ENCODE peak calls at places on chromosomes 11 and 22, in nine cellular contexts. R is fibroblast of lung, V is bronchial epithelial cell, L is mesendoderm, K is kidney, I is keratinocyte, C is HepG2, S is esophagus squamous epithelium, H is MM.1S. N is an unnamed sample.

GRCh38 chr11:2383823-2384722 is 7.0 kb downstream of the CD81 start:
- DNase-seq in C (no peak), K (peak), L (no peak), H (no peak), R (no peak), S (no peak), V (peak), I (peak), N (peak)

GRCh38 chr22:22446527-22446926 is 62.0 kb downstream of the ZNF280B start:
- DNase-seq in K (no peak), S (no peak), L (no peak), R (peak), H (no peak), I (no peak), V (no peak), C (no peak), N (no peak)

GRCh38 chr22:49024775-49025440 is 802.8 kb downstream of the BRD1 start:
- DNase-seq in I (no peak), L (no peak), R (no peak), S (no peak), C (no peak), K (peak), V (no peak), H (no peak), N (no peak)

GRCh38 chr11:108963118-108963517 is 298.2 kb downstream of the DDX10 start:
- DNase-seq in H (no peak), S (no peak), C (no peak), I (no peak), L (no peak), V (no peak), K (no peak), R (peak), N (no peak)

GRCh38 chr11:132632641-132633124 is 899.6 kb downstream of the OPCML start:
- DNase-seq in K (no peak), L (peak), R (peak), I (peak), H (no peak), S (no peak), V (peak), C (no peak), N (peak)

GRCh38 chr22:49668402-49668801 is 159.3 kb downstream of the BRD1 start:
- DNase-seq in V (no peak), S (no peak), C (no peak), L (no peak), K (peak), R (no peak), I (no peak), H (no peak), N (no peak)

GRCh38 chr11:69641681-69642548 is 959 bp downstream of the CCND1 start:
- DNase-seq in H (no peak), I (no peak), C (no peak), S (no peak), V (no peak), K (peak), L (no peak), R (no peak), N (no peak)

GRCh38 chr22:39607093-39607492 is 36.5 kb downstream of the CACNA1I start:
- DNase-seq in H (no peak), C (no peak), I (no peak), L (no peak), V (no peak), S (no peak), R (no peak), K (no peak), N (no peak)

GRCh38 chr11:119520966-119521365 is 98.0 kb upstream of the THY1 start:
- DNase-seq in S (no peak), K (peak), L (no peak), I (no peak), C (no peak), H (no peak), V (no peak), R (no peak), N (no peak)

GRCh38 chr22:22397875-22398524 is 110.5 kb downstream of the ZNF280B start:
- DNase-seq in R (no peak), H (no peak), I (no peak), C (no peak), S (no peak), K (no peak), V (no peak), L (no peak), N (no peak)

GRCh38 chr11:119236891-119237290 is 30.8 kb downstream of the CBL start:
- DNase-seq in S (no peak), L (no peak), C (no peak), I (no peak), K (no peak), V (no peak), R (peak), H (no peak), N (no peak)

GRCh38 chr11:19398772-19399542 is 158.2 kb upstream of the E2F8 start:
- DNase-seq in H (no peak), R (peak), C (no peak), I (no peak), V (no peak), S (no peak), L (no peak), K (peak), N (no peak)

GRCh38 chr11:27370374-27370773 is 7.4 kb upstream of the CCDC34 start:
- DNase-seq in L (peak), R (no peak), V (no peak), K (no peak), S (no peak), I (no peak), H (no peak), C (no peak), N (no peak)

GRCh38 chr22:38832005-38832978 is 11.5 kb downstream of the NPTXR start:
- DNase-seq in H (no peak), S (no peak), I (no peak), R (no peak), V (no peak), L (no peak), C (no peak), K (no peak), N (no peak)

GRCh38 chr11:46363031-46363407 is 15.8 kb downstream of the DGKZ start:
- DNase-seq in V (peak), K (peak), R (peak), C (no peak), S (no peak), I (no peak), L (peak), H (no peak), N (no peak)

GRCh38 chr11:65555693-65556231 is 2.4 kb downstream of the LTBP3 start:
- DNase-seq in H (no peak), K (peak), V (peak), I (no peak), R (peak), C (peak), S (no peak), L (peak), N (no peak)

GRCh38 chr11:61482513-61482912 is 26.0 kb upstream of the LRRC10B start:
- DNase-seq in H (no peak), I (no peak), V (no peak), K (no peak), L (peak), S (no peak), C (no peak), R (no peak), N (peak)

GRCh38 chr11:27464155-27464759 is 8.3 kb downstream of the LGR4 start:
- DNase-seq in S (no peak), K (no peak), I (peak), R (peak), V (peak), C (no peak), H (no peak), L (peak), N (no peak)

GRCh38 chr11:92580931-92581330 is 356.3 kb downstream of the FAT3 start:
- DNase-seq in K (no peak), H (no peak), R (peak), L (no peak), C (no peak), I (no peak), V (no peak), S (no peak), N (no peak)

GRCh38 chr11:44316388-44317240 is 6.7 kb upstream of the ALX4 start:
- DNase-seq in L (no peak), S (no peak), I (no peak), V (no peak), C (no peak), R (no peak), H (no peak), K (peak), N (no peak)

GRCh38 chr22:44192098-44192810 is 11.5 kb downstream of the PARVG start:
- DNase-seq in I (no peak), C (no peak), V (no peak), S (no peak), R (no peak), H (peak), K (peak), L (peak), N (peak)

GRCh38 chr11:65581928-65582327 is 6.1 kb downstream of the EHBP1L1 start:
- DNase-seq in S (no peak), I (no peak), R (no peak), V (no peak), L (no peak), C (no peak), H (no peak), K (no peak), N (no peak)

GRCh38 chr11:43943931-43944751 is 1.7 kb downstream of the C11orf96 start:
- DNase-seq in C (no peak), K (no peak), R (peak), H (peak), S (no peak), I (no peak), V (no peak), L (no peak), N (no peak)

GRCh38 chr22:28442951-28443876 is 236.4 kb downstream of the TTC28 start:
- DNase-seq in H (no peak), V (peak), K (peak), R (peak), I (no peak), S (no peak), C (peak), L (peak), N (no peak)

GRCh38 chr11:112172362-112172994 is 2.8 kb upstream of the BCO2 start:
- DNase-seq in V (peak), K (no peak), I (no peak), L (no peak), R (peak), H (no peak), S (no peak), C (no peak), N (peak)

GRCh38 chr11:27635567-27636037 is 64.7 kb downstream of the BDNF start:
- DNase-seq in V (no peak), I (no peak), L (peak), K (no peak), C (no peak), R (no peak), H (no peak), S (no peak), N (no peak)

GRCh38 chr22:39490135-39490798 is 11.8 kb upstream of the MIEF1 start:
- DNase-seq in R (peak), I (no peak), C (peak), V (peak), K (peak), H (peak), L (peak), S (peak), N (peak)

GRCh38 chr11:48150213-48150612 is 66.4 kb upstream of the OR4B1 start:
- DNase-seq in S (no peak), L (no peak), H (no peak), R (peak), K (no peak), C (no peak), I (no peak), V (peak), N (no peak)

GRCh38 chr22:30617819-30618218 is 10.8 kb downstream of the TCN2 start:
- DNase-seq in H (no peak), R (no peak), S (no peak), L (no peak), V (no peak), K (no peak), I (no peak), C (no peak), N (no peak)

GRCh38 chr22:42611076-42611475 is 3.6 kb downstream of the POLDIP3 start:
- DNase-seq in V (peak), K (peak), R (no peak), C (no peak), H (no peak), S (no peak), L (no peak), I (no peak), N (no peak)

GRCh38 chr11:96044311-96044710 is 120.4 kb upstream of the MTMR2 start:
- DNase-seq in L (no peak), I (no peak), R (no peak), C (no peak), V (no peak), H (no peak), S (no peak), K (no peak), N (no peak)

GRCh38 chr11:73596547-73596946 is 1.4 kb downstream of the FAM168A start:
- DNase-seq in C (no peak), K (no peak), H (no peak), R (no peak), L (no peak), I (no peak), V (no peak), S (no peak), N (no peak)
- H3K4me3 ChIP-seq in C (peak), K (peak), H (no peak), R (peak), L (no peak), I (peak), V (no peak), S (peak), N (peak)

DNA sequence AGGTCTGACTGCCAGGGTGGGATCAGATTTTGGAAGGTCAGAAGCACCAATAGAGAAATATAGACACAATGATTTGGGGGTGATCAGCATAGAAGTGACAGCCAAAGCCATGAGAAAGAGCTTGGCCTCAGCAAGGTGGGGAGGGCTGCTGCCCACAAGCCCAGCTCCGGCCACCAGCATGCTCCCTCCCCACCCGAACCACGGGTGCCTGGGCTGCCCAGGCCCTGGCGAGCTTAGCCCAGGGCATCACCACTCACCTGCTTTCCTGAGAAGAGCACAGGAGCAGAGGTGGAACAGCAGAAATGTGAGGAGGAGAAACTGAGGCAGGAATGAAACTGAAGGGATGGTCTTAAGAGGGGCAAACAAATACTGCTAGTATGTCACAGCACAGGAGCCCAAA is 48.8 kb downstream of the LRFN4 start:
- DNase-seq in H (no peak), L (no peak), V (no peak), S (no peak), R (no peak), K (no peak), C (no peak), I (no peak), N (no peak)
- H3K4me3 ChIP-seq in H (no peak), L (no peak), V (peak), S (peak), R (no peak), K (peak), C (peak), I (peak), N (no peak)

DNA sequence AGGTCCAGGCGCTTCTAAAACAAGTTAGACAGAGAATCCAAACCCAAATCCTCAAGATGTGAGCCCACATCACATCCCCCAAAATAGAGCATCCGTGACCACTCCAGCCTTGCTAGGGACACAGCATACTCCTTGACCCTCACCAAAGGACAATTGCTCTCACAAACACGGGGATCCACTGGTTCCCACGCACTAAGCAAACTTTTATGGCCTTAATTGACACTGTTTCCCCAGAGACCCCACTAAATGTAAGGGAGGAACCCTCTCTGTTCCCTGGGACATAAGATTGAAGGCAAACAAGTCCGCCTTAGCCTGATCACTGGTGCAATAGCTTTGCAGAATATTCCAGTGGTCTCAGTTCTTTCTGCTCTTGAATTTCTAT is 20.1 kb downstream of the ZNF74 start:
- DNase-seq in K (no peak), C (no peak), S (no peak), H (no peak), R (no peak), L (no peak), V (no peak), I (no peak), N (no peak)
- H3K4me3 ChIP-seq in K (no peak), C (no peak), S (no peak), H (no peak), R (no peak), L (no peak), V (no peak), I (no peak), N (no peak)

DNA sequence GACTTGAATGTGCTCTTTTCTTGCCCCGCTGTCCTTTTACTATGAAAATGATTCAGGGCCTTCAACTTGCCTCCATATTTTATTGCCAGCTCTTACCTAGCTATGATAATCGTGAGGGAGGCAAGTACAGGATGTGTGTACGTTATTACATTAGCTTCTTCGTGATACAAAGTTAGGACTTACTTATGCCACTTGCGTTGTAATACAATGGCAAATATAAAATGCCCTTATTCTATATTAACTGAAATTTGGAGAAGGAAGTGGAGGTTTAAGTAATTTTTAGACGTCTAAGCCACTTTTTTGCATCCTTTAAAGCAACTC is 10.8 kb upstream of the CCT8L2 start:
- DNase-seq in S (no peak), V (no peak), I (no peak), R (no peak), H (no peak), L (no peak), C (no peak), K (no peak), N (no peak)
- H3K4me3 ChIP-seq in S (peak), V (no peak), I (peak), R (no peak), H (no peak), L (no peak), C (no peak), K (no peak), N (no peak)

GRCh38 chr22:17706947-17707346 is 67.3 kb downstream of the BID start:
- DNase-seq in R (no peak), I (no peak), K (no peak), L (no peak), C (no peak), H (no peak), V (no peak), S (no peak), N (no peak)
- H3K4me3 ChIP-seq in R (peak), I (peak), K (peak), L (no peak), C (no peak), H (no peak), V (no peak), S (peak), N (peak)

GRCh38 chr11:117984471-117984870 is 1.7 kb upstream of the IL10RA start:
- DNase-seq in V (peak), I (no peak), R (no peak), C (no peak), H (no peak), L (no peak), S (no peak), K (no peak), N (no peak)

GRCh38 chr11:117989351-117990102 is 3.3 kb downstream of the IL10RA start:
- DNase-seq in L (no peak), R (no peak), K (no peak), V (no peak), C (no peak), I (no peak), H (no peak), S (no peak), N (no peak)

GRCh38 chr11:117985953-117986887 is at the start of gene IL10RA:
- DNase-seq in S (peak), I (no peak), C (peak), K (peak), H (peak), R (peak), L (peak), V (peak), N (peak)

GRCh38 chr11:117983163-117983475 is 3.1 kb upstream of the IL10RA start:
- DNase-seq in V (no peak), K (no peak), H (no peak), C (no peak), S (no peak), I (no peak), R (no peak), L (no peak), N (no peak)

DNA sequence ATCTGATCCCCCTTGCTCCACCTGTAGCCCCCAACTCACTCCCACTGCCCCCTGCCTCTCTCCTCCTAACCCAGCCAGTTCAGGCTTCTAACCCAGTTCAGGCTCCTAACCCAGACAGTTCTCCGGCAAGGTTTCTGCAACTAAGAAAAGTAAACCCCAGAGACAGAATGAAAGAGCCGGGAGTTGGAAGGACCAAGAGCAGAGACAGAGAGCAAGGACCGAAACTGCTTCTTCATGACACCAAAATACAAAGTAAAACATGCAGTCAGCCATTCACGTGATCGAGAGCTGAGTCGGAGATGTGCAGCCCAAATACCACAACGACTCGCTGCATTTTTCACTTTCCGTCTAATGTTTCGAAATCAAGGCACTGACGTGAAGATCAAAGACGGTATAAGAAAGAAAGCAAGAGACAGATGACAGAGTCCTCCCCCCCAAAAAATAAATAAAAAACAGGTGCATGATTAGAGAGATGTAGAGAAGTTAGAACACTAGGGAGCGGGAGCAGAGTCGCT is 844 bp downstream of the IL10RA start:
- DNase-seq in H (peak), C (no peak), R (no peak), L (no peak), I (no peak), V (peak), S (no peak), K (no peak), N (peak)
- H3K4me3 ChIP-seq in H (peak), C (no peak), R (no peak), L (no peak), I (no peak), V (no peak), S (peak), K (peak), N (peak)

GRCh38 chr11:101127699-101128570 is 1.7 kb downstream of the PGR start:
- DNase-seq in C (no peak), V (no peak), K (peak), R (no peak), S (no peak), L (peak), I (no peak), H (no peak), N (no peak)
- H3K4me3 ChIP-seq in C (no peak), V (peak), K (peak), R (peak), S (peak), L (peak), I (no peak), H (peak), N (no peak)

GRCh38 chr22:46027219-46028068 is 50.5 kb upstream of the WNT7B start:
- DNase-seq in L (peak), R (no peak), V (no peak), C (peak), K (peak), H (peak), S (no peak), I (no peak), N (no peak)

GRCh38 chr22:46025225-46025972 is 48.4 kb upstream of the WNT7B start:
- DNase-seq in V (no peak), H (no peak), S (no peak), C (no peak), R (no peak), K (peak), L (no peak), I (no peak), N (no peak)

GRCh38 chr22:46025973-46026906 is 49.3 kb upstream of the WNT7B start:
- DNase-seq in V (no peak), L (no peak), K (peak), S (no peak), H (no peak), I (no peak), R (no peak), C (no peak), N (no peak)

GRCh38 chr22:46028069-46028991 is 51.4 kb upstream of the WNT7B start:
- DNase-seq in I (no peak), R (no peak), S (no peak), K (peak), C (no peak), H (no peak), V (no peak), L (no peak), N (no peak)

DNA sequence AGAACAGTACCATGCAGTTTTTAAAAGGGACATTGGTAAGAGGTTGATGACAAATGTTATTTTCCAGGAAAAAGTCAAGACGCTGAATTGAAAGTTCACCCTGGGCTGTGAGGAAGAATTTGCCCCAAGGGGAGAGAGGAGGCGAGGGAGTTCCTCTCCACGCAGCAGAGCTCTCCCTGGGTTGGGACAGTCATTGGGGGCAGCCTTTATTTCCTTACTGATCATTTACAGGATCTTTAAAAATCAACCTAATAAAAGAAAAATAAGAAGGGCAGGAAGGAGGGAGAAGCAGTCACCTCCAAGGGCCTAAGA is 49.9 kb upstream of the WNT7B start:
- DNase-seq in C (no peak), S (no peak), L (no peak), R (no peak), K (no peak), V (no peak), H (no peak), I (no peak), N (no peak)
- H3K4me3 ChIP-seq in C (peak), S (peak), L (no peak), R (no peak), K (peak), V (peak), H (peak), I (no peak), N (no peak)